ENCODE peak calls at places on chromosomes 16 and 17, in five cellular contexts. One of them, this sample, is unnamed. For H3K9me3, the result is how much of the 10 kb centered on the place peaks cover.

GRCh38 chr16:64094992-64095579 is 1026.8 kb downstream of the CDH11 start:
- DNase-seq in tibial artery: no peak
- DNase-seq in colonic mucosa: no peak
- DNase-seq in tibial nerve: no peak
- DNase-seq in mammary epithelial cell: peak
- DNase-seq in this sample: no peak

GRCh38 chr17:31394544-31394943 is 3.1 kb downstream of the RAB11FIP4 start:
- DNase-seq in mammary epithelial cell: no peak
- DNase-seq in colonic mucosa: peak
- DNase-seq in tibial nerve: no peak
- DNase-seq in tibial artery: no peak
- DNase-seq in this sample: no peak

GRCh38 chr16:19911204-19911603 is 26.6 kb upstream of the GPRC5B start:
- DNase-seq in mammary epithelial cell: no peak
- DNase-seq in tibial artery: no peak
- DNase-seq in tibial nerve: no peak
- DNase-seq in colonic mucosa: no peak
- DNase-seq in this sample: no peak

GRCh38 chr17:74840989-74841666 is 18.6 kb downstream of the GRIN2C start:
- DNase-seq in tibial artery: peak
- DNase-seq in mammary epithelial cell: peak
- DNase-seq in tibial nerve: peak
- DNase-seq in colonic mucosa: peak
- DNase-seq in this sample: no peak

GRCh38 chr17:53150101-53150698 is 672.5 kb upstream of the KIF2B start:
- DNase-seq in colonic mucosa: no peak
- DNase-seq in tibial nerve: no peak
- DNase-seq in tibial artery: no peak
- DNase-seq in mammary epithelial cell: no peak
- DNase-seq in this sample: no peak

GRCh38 chr16:12208341-12209035 is 232.0 kb downstream of the SNX29 start:
- DNase-seq in tibial nerve: no peak
- DNase-seq in colonic mucosa: no peak
- DNase-seq in tibial artery: no peak
- DNase-seq in mammary epithelial cell: peak
- DNase-seq in this sample: no peak

GRCh38 chr17:74639704-74640142 is 16.2 kb upstream of the CD300E start:
- DNase-seq in tibial nerve: no peak
- DNase-seq in mammary epithelial cell: no peak
- DNase-seq in tibial artery: peak
- DNase-seq in colonic mucosa: no peak
- DNase-seq in this sample: no peak

GRCh38 chr17:59763861-59764260 is 56.4 kb downstream of the VMP1 start:
- DNase-seq in tibial artery: no peak
- DNase-seq in mammary epithelial cell: peak
- DNase-seq in tibial nerve: no peak
- DNase-seq in colonic mucosa: no peak
- DNase-seq in this sample: no peak

GRCh38 chr16:50747206-50747956 is 5.5 kb downstream of the CYLD start:
- DNase-seq in tibial artery: no peak
- DNase-seq in colonic mucosa: no peak
- DNase-seq in mammary epithelial cell: peak
- DNase-seq in tibial nerve: no peak
- DNase-seq in this sample: no peak

GRCh38 chr16:28149016-28149888 is 62.5 kb downstream of the XPO6 start:
- DNase-seq in mammary epithelial cell: no peak
- DNase-seq in colonic mucosa: no peak
- DNase-seq in tibial artery: no peak
- DNase-seq in tibial nerve: no peak
- DNase-seq in this sample: no peak

GRCh38 chr16:85136213-85136704 is 24.0 kb upstream of the CIBAR2 start:
- DNase-seq in tibial nerve: no peak
- DNase-seq in colonic mucosa: no peak
- DNase-seq in tibial artery: peak
- DNase-seq in mammary epithelial cell: no peak
- DNase-seq in this sample: no peak

GRCh38 chr16:49183911-49184310 is 97.7 kb downstream of the CBLN1 start:
- DNase-seq in mammary epithelial cell: peak
- DNase-seq in tibial artery: no peak
- DNase-seq in colonic mucosa: peak
- DNase-seq in tibial nerve: no peak
- DNase-seq in this sample: no peak

GRCh38 chr17:72422505-72423285 is 301.9 kb downstream of the SOX9 start:
- DNase-seq in colonic mucosa: peak
- DNase-seq in tibial nerve: peak
- DNase-seq in mammary epithelial cell: peak
- DNase-seq in tibial artery: peak
- DNase-seq in this sample: no peak

GRCh38 chr16:10828851-10829331 is 10.3 kb upstream of the TVP23A start:
- DNase-seq in mammary epithelial cell: peak
- DNase-seq in colonic mucosa: peak
- DNase-seq in tibial artery: peak
- DNase-seq in tibial nerve: peak
- DNase-seq in this sample: no peak

GRCh38 chr16:28309811-28310311 is 17.5 kb downstream of the SBK1 start:
- DNase-seq in tibial artery: no peak
- DNase-seq in colonic mucosa: no peak
- DNase-seq in mammary epithelial cell: no peak
- DNase-seq in tibial nerve: no peak
- DNase-seq in this sample: peak

GRCh38 chr16:14510939-14511797 is 118.9 kb downstream of the PARN start:
- DNase-seq in tibial artery: no peak
- DNase-seq in colonic mucosa: no peak
- DNase-seq in mammary epithelial cell: peak
- DNase-seq in tibial nerve: no peak
- DNase-seq in this sample: no peak

GRCh38 chr17:32558997-32559650 is 72.3 kb downstream of the CDK5R1 start:
- DNase-seq in mammary epithelial cell: peak
- DNase-seq in colonic mucosa: no peak
- DNase-seq in tibial artery: no peak
- DNase-seq in tibial nerve: no peak
- DNase-seq in this sample: no peak

GRCh38 chr16:73083271-73083670 is 35.3 kb upstream of the ZFHX3 start:
- DNase-seq in tibial nerve: no peak
- DNase-seq in tibial artery: no peak
- DNase-seq in colonic mucosa: no peak
- DNase-seq in mammary epithelial cell: no peak
- DNase-seq in this sample: no peak

GRCh38 chr16:18937390-18937789 is 11.2 kb upstream of the SMG1 start:
- DNase-seq in tibial nerve: no peak
- DNase-seq in mammary epithelial cell: no peak
- DNase-seq in tibial artery: no peak
- DNase-seq in colonic mucosa: no peak
- DNase-seq in this sample: no peak

GRCh38 chr17:3904486-3904885 is 11.6 kb upstream of the CAMKK1 start:
- DNase-seq in tibial nerve: no peak
- DNase-seq in mammary epithelial cell: no peak
- DNase-seq in tibial artery: no peak
- DNase-seq in colonic mucosa: no peak
- DNase-seq in this sample: no peak

GRCh38 chr16:15509051-15509592 is 74.7 kb downstream of the BMERB1 start:
- DNase-seq in tibial nerve: no peak
- DNase-seq in tibial artery: no peak
- DNase-seq in colonic mucosa: no peak
- DNase-seq in mammary epithelial cell: peak
- DNase-seq in this sample: peak

GRCh38 chr17:41415833-41416335 is 8.5 kb downstream of the KRT37 start:
- DNase-seq in mammary epithelial cell: no peak
- DNase-seq in colonic mucosa: no peak
- DNase-seq in tibial artery: peak
- DNase-seq in tibial nerve: no peak
- DNase-seq in this sample: no peak

GRCh38 chr17:76626442-76626841 is 17.1 kb downstream of the ST6GALNAC1 start:
- DNase-seq in tibial nerve: no peak
- DNase-seq in tibial artery: no peak
- DNase-seq in colonic mucosa: no peak
- DNase-seq in mammary epithelial cell: no peak
- DNase-seq in this sample: no peak

DNA sequence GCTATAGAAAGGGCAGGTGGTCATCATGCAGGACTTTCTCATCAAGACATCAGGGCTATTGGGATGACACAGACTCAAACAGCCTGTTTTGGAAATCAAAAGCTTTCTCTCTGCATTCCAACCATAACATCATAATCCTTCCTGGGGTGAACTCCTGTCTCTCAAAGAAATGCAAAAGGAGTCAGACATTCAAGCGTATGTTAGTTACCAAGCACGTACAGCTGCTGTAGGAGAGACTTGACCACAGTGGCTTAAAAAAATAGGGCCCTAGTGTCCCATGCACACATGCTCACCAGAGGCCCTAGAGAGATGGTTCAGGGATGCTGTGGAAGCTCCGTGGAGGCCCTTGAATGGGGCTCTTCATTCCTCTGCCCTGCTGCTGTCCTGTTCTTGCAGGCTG is 24.6 kb upstream of the FOXF1 start:
- DNase-seq in tibial nerve: no peak
- DNase-seq in tibial artery: no peak
- DNase-seq in colonic mucosa: no peak
- DNase-seq in mammary epithelial cell: no peak
- DNase-seq in this sample: no peak
- H3K9me3 ChIP-seq in tibial nerve: under half
- H3K9me3 ChIP-seq in tibial artery: under half
- H3K9me3 ChIP-seq in colonic mucosa: under half
- H3K9me3 ChIP-seq in mammary epithelial cell: under half
- H3K9me3 ChIP-seq in this sample: under half

GRCh38 chr16:62805221-62805857 is 769.1 kb upstream of the CDH8 start:
- DNase-seq in colonic mucosa: no peak
- DNase-seq in tibial nerve: no peak
- DNase-seq in mammary epithelial cell: no peak
- DNase-seq in tibial artery: peak
- DNase-seq in this sample: no peak
- H3K9me3 ChIP-seq in colonic mucosa: under half
- H3K9me3 ChIP-seq in tibial nerve: under half
- H3K9me3 ChIP-seq in mammary epithelial cell: under half
- H3K9me3 ChIP-seq in tibial artery: under half
- H3K9me3 ChIP-seq in this sample: under half

DNA sequence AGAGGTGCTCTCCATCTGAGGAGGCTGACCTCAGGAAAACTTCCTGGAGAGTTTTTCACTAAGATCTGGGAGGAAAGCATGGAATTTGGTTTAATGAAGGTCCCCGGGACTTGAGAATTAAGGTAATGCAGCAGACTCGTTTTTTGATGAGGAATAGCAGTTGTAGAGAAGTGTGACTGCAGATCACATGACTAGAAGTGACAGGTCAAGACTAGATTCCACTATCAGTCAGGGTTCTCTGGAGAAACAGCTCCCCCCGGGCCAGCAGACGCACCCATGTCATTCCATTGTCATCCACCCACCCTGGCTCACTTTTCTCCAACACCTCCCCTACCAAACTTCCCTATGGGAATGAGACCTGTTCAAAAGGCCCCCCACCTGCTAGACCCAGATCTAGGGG is 1.9 kb upstream of the DHRS13 start:
- DNase-seq in mammary epithelial cell: no peak
- DNase-seq in colonic mucosa: no peak
- DNase-seq in tibial artery: no peak
- DNase-seq in tibial nerve: no peak
- DNase-seq in this sample: no peak
- H3K9me3 ChIP-seq in mammary epithelial cell: under half
- H3K9me3 ChIP-seq in colonic mucosa: under half
- H3K9me3 ChIP-seq in tibial artery: under half
- H3K9me3 ChIP-seq in tibial nerve: under half
- H3K9me3 ChIP-seq in this sample: under half

GRCh38 chr17:36072431-36073121 is 8.5 kb downstream of the CCL18 start:
- DNase-seq in mammary epithelial cell: peak
- DNase-seq in tibial artery: peak
- DNase-seq in colonic mucosa: peak
- DNase-seq in tibial nerve: no peak
- DNase-seq in this sample: peak
- H3K9me3 ChIP-seq in mammary epithelial cell: under half
- H3K9me3 ChIP-seq in tibial artery: under half
- H3K9me3 ChIP-seq in colonic mucosa: under half
- H3K9me3 ChIP-seq in tibial nerve: under half
- H3K9me3 ChIP-seq in this sample: under half

GRCh38 chr17:22484826-22485225 is 792.5 kb downstream of the KCNJ18 start:
- DNase-seq in tibial nerve: no peak
- DNase-seq in colonic mucosa: no peak
- DNase-seq in tibial artery: no peak
- DNase-seq in mammary epithelial cell: no peak
- DNase-seq in this sample: no peak
- H3K9me3 ChIP-seq in tibial nerve: under half
- H3K9me3 ChIP-seq in colonic mucosa: under half
- H3K9me3 ChIP-seq in tibial artery: under half
- H3K9me3 ChIP-seq in mammary epithelial cell: under half
- H3K9me3 ChIP-seq in this sample: under half

GRCh38 chr17:22512057-22512456 is 819.7 kb downstream of the KCNJ18 start:
- DNase-seq in mammary epithelial cell: no peak
- DNase-seq in tibial artery: no peak
- DNase-seq in tibial nerve: no peak
- DNase-seq in colonic mucosa: no peak
- DNase-seq in this sample: no peak
- H3K9me3 ChIP-seq in mammary epithelial cell: under half
- H3K9me3 ChIP-seq in tibial artery: under half
- H3K9me3 ChIP-seq in tibial nerve: under half
- H3K9me3 ChIP-seq in colonic mucosa: under half
- H3K9me3 ChIP-seq in this sample: under half